ENCODE peak calls at places on chromosomes 6 and 20, in five cellular contexts. U is breast epithelium, R is right lobe of liver, E is endothelial cell of umbilical vein, D is NB4. L is an unnamed sample.

GRCh38 chr20:47725248-47725973 is 59.9 kb downstream of the SULF2 start:
- DNase-seq in U (peak), R (peak), E (peak), D (peak), L (peak)

GRCh38 chr20:23637282-23638221 is at the start of gene CST3:
- DNase-seq in U (peak), R (peak), E (peak), D (peak), L (peak)

GRCh38 chr6:111030008-111031006 is 48.5 kb downstream of the RPF2 start:
- DNase-seq in U (no peak), R (peak), E (no peak), D (peak), L (no peak)

GRCh38 chr20:13865156-13865555 is 80.3 kb downstream of the NDUFAF5 start:
- DNase-seq in U (no peak), R (no peak), E (no peak), D (no peak), L (no peak)

GRCh38 chr6:27241443-27241842 is 6.1 kb upstream of the PRSS16 start:
- DNase-seq in U (no peak), R (no peak), E (no peak), D (no peak), L (peak)

GRCh38 chr6:75296811-75297779 is 12.5 kb upstream of the TMEM30A start:
- DNase-seq in U (no peak), R (no peak), E (peak), D (peak), L (no peak)

GRCh38 chr6:77834591-77834996 is 181.8 kb downstream of the MEI4 start:
- DNase-seq in U (no peak), R (peak), E (no peak), D (no peak), L (no peak)

GRCh38 chr6:16933532-16933931 is 168.3 kb upstream of the STMND1 start:
- DNase-seq in U (no peak), R (no peak), E (no peak), D (no peak), L (no peak)

GRCh38 chr20:63533871-63534393 is 3.2 kb downstream of the PTK6 start:
- DNase-seq in U (no peak), R (no peak), E (no peak), D (no peak), L (peak)

GRCh38 chr6:170438402-170438753 is 114.7 kb downstream of the PSMB1 start:
- DNase-seq in U (no peak), R (peak), E (peak), D (peak), L (peak)
- TF ChIP-seq POLR2A in U (no peak), R (no peak), E (no peak), D (no peak), L (no peak)

GRCh38 chr6:56017198-56017597 is 141.8 kb upstream of the BMP5 start:
- DNase-seq in U (no peak), R (no peak), E (no peak), D (no peak), L (no peak)
- TF ChIP-seq CTCF in U (no peak), R (no peak), E (no peak), D (no peak), L (no peak)

GRCh38 chr6:139623382-139623781 is 248.9 kb upstream of the CITED2 start:
- DNase-seq in U (no peak), R (no peak), E (no peak), D (peak), L (no peak)

GRCh38 chr6:139625998-139626975 is 251.8 kb upstream of the CITED2 start:
- DNase-seq in U (no peak), R (peak), E (no peak), D (peak), L (no peak)

GRCh38 chr6:139625081-139625939 is 250.9 kb upstream of the CITED2 start:
- DNase-seq in U (no peak), R (no peak), E (no peak), D (peak), L (no peak)

GRCh38 chr6:139628220-139628619 is 253.8 kb upstream of the CITED2 start:
- DNase-seq in U (no peak), R (no peak), E (no peak), D (peak), L (no peak)

GRCh38 chr6:139627091-139627490 is 252.6 kb upstream of the CITED2 start:
- DNase-seq in U (no peak), R (no peak), E (no peak), D (no peak), L (no peak)
- TF ChIP-seq POLR2A in U (no peak), R (no peak), E (no peak), D (no peak), L (no peak)

DNA sequence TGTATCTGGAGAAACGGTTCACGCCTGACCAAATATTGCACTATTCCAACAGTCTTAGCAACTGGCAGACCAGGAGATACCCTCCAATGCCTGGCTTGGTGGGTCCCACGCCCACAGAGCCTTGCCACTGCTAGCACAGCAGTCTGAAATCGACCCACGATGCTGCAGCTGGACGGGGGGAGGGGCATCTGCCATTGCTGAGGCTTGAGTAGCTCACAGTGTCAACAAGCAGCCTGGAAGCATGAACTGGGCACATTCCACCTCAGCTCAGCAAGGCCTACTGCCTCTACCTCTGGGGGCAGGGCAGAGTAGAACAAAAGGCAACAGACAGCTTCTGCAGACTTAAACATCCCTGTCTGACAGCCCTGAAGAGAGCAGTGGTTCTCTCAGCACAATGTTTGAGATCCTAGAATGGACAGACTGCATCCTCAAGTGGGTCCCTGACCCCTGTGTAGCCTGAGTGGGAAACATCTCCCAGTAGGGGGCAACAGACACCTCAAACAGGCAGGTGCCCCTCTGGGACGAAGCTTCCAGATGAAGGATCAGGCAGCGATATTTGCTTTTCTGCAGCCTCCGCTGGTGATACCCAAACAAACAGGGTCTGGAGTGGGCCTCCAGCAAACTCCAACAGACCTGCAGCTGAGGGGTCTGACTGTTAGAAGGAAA is 90.0 kb upstream of the ECI2 start:
- DNase-seq in U (no peak), R (no peak), E (no peak), D (peak), L (no peak)
- TF ChIP-seq CTCF in U (no peak), R (no peak), E (peak), D (no peak), L (no peak)

DNA sequence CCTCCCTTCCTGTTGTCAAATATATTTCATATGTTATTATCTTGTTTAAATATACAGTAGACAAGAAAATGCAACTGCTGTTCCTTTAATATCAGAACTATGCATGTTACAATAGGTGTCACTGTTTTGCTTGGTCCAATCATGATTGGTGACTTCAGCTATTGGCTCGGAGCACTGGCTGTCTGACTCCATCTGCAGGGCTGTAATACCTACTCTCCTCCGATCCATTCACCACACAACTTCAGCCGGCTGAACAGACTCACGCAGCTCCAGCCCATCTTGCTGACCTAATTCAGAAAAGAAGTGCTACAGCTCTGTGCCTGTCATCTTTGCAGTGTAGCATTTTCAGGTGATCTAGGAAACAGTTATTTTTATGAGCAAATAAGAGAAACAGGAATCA is at the start of gene BTBD3:
- DNase-seq in U (peak), R (no peak), E (peak), D (no peak), L (peak)
- TF ChIP-seq POLR2A in U (no peak), R (peak), E (peak), D (no peak), L (no peak)

GRCh38 chr6:108518714-108519576 is 41.8 kb upstream of the FOXO3 start:
- DNase-seq in U (no peak), R (no peak), E (peak), D (peak), L (no peak)
- TF ChIP-seq CTCF in U (peak), R (peak), E (peak), D (peak), L (no peak)

GRCh38 chr6:73514746-73515110 is 6.1 kb downstream of the EEF1A1 start:
- DNase-seq in U (no peak), R (no peak), E (peak), D (peak), L (no peak)
- TF ChIP-seq POLR2A in U (no peak), R (no peak), E (no peak), D (no peak), L (no peak)

DNA sequence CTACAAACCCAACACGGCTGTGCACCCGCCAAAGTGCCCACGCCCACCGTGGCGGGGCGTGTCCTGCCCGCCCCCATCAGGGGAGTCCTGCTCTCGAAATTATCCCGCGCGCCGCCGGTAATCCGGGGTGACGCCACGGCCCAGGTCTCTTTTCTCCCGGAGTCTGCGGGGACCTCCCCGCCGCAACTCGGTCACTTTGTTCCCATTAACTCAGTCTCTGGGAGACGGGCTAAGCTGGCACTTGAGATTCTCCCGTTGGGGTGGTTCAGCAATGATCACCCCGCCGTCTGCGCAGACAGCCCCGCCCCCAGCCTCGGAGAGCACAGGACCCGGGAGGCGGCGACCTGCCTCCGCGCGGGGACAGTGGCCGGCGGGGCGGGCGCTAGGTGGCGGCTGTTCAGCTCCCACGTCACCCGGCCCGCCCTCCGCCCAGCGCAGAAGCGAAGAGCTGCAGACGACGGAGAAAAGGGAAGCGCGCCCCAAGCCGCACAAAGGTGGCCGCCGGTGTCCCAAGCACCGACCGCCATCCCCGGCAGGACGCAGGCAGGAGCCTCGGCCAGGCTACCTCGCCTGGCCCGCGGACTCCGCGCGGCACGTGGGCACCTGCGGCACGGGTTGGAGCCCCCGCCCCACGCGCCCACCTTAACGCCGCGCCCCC is 31.5 kb downstream of the SF3B5 start:
- DNase-seq in U (peak), R (peak), E (peak), D (peak), L (peak)
- TF ChIP-seq CTCF in U (no peak), R (peak), E (peak), D (no peak), L (no peak)

L was measured in lower leg skin.